ENCODE peak calls at places on chromosomes 6 and 20, in six cellular contexts. One of them, this sample, is unnamed.
A peak's percentile ranks its signal among the peaks of the same experiment; 100 is the strongest.

GRCh38 chr6:166379800-166380199 is 2.9 kb downstream of the MPC1 start:
- DNase-seq in breast epithelium: no peak
- DNase-seq in heart left ventricle: no peak
- DNase-seq in upper lobe of left lung: no peak
- DNase-seq in spleen: no peak
- DNase-seq in gastrocnemius medialis: peak; percentile 35
- DNase-seq in this sample: no peak

GRCh38 chr6:152277826-152278247 is 359.3 kb downstream of the SYNE1 start:
- DNase-seq in breast epithelium: no peak
- DNase-seq in heart left ventricle: no peak
- DNase-seq in upper lobe of left lung: no peak
- DNase-seq in spleen: no peak
- DNase-seq in gastrocnemius medialis: peak; percentile 84
- DNase-seq in this sample: no peak

GRCh38 chr6:118923035-118923434 is 11.9 kb downstream of the MCM9 start:
- DNase-seq in breast epithelium: no peak
- DNase-seq in heart left ventricle: no peak
- DNase-seq in upper lobe of left lung: no peak
- DNase-seq in spleen: no peak
- DNase-seq in gastrocnemius medialis: no peak
- DNase-seq in this sample: no peak

GRCh38 chr6:42984001-42984923 is at the start of gene PPP2R5D:
- DNase-seq in breast epithelium: peak; percentile 98
- DNase-seq in heart left ventricle: peak; percentile 97
- DNase-seq in upper lobe of left lung: peak; percentile 96
- DNase-seq in spleen: peak; percentile 97
- DNase-seq in gastrocnemius medialis: peak; percentile 99
- DNase-seq in this sample: peak; percentile 98

GRCh38 chr6:150144294-150144868 is 1.5 kb downstream of the PPP1R14C start:
- DNase-seq in breast epithelium: no peak
- DNase-seq in heart left ventricle: no peak
- DNase-seq in upper lobe of left lung: no peak
- DNase-seq in spleen: no peak
- DNase-seq in gastrocnemius medialis: no peak
- DNase-seq in this sample: no peak

GRCh38 chr6:127641905-127642304 is 64.9 kb downstream of the C6orf58 start:
- DNase-seq in breast epithelium: no peak
- DNase-seq in heart left ventricle: no peak
- DNase-seq in upper lobe of left lung: no peak
- DNase-seq in spleen: no peak
- DNase-seq in gastrocnemius medialis: no peak
- DNase-seq in this sample: no peak

GRCh38 chr6:157982580-157983438 is 1.1 kb downstream of the SYNJ2 start:
- DNase-seq in breast epithelium: peak; percentile 46
- DNase-seq in heart left ventricle: no peak
- DNase-seq in upper lobe of left lung: no peak
- DNase-seq in spleen: peak; percentile 38
- DNase-seq in gastrocnemius medialis: no peak
- DNase-seq in this sample: no peak

GRCh38 chr6:28530777-28531176 is 5.1 kb downstream of the GPX5 start:
- DNase-seq in breast epithelium: no peak
- DNase-seq in heart left ventricle: no peak
- DNase-seq in upper lobe of left lung: no peak
- DNase-seq in spleen: no peak
- DNase-seq in gastrocnemius medialis: no peak
- DNase-seq in this sample: no peak

GRCh38 chr6:106334646-106335448 is 9.3 kb upstream of the ATG5 start:
- DNase-seq in breast epithelium: no peak
- DNase-seq in heart left ventricle: no peak
- DNase-seq in upper lobe of left lung: no peak
- DNase-seq in spleen: peak; percentile 81
- DNase-seq in gastrocnemius medialis: peak; percentile 14
- DNase-seq in this sample: peak; percentile 45

GRCh38 chr6:97177905-97178304 is 105.1 kb downstream of the MMS22L start:
- DNase-seq in breast epithelium: no peak
- DNase-seq in heart left ventricle: no peak
- DNase-seq in upper lobe of left lung: no peak
- DNase-seq in spleen: no peak
- DNase-seq in gastrocnemius medialis: no peak
- DNase-seq in this sample: no peak

GRCh38 chr20:46139908-46140482 is 21.9 kb downstream of the CD40 start:
- DNase-seq in breast epithelium: no peak
- DNase-seq in heart left ventricle: no peak
- DNase-seq in upper lobe of left lung: no peak
- DNase-seq in spleen: no peak
- DNase-seq in gastrocnemius medialis: no peak
- DNase-seq in this sample: no peak

GRCh38 chr6:128461517-128461916 is 58.9 kb downstream of the PTPRK start:
- DNase-seq in breast epithelium: no peak
- DNase-seq in heart left ventricle: no peak
- DNase-seq in upper lobe of left lung: no peak
- DNase-seq in spleen: no peak
- DNase-seq in gastrocnemius medialis: no peak
- DNase-seq in this sample: no peak

GRCh38 chr20:46582648-46583047 is 32.2 kb upstream of the OCSTAMP start:
- DNase-seq in breast epithelium: no peak
- DNase-seq in heart left ventricle: no peak
- DNase-seq in upper lobe of left lung: no peak
- DNase-seq in spleen: no peak
- DNase-seq in gastrocnemius medialis: no peak
- DNase-seq in this sample: no peak

GRCh38 chr6:36851149-36851614 is 11.9 kb upstream of the CPNE5 start:
- DNase-seq in breast epithelium: no peak
- DNase-seq in heart left ventricle: peak; percentile 68
- DNase-seq in upper lobe of left lung: no peak
- DNase-seq in spleen: no peak
- DNase-seq in gastrocnemius medialis: peak; percentile 54
- DNase-seq in this sample: peak; percentile 85

GRCh38 chr6:50520325-50520724 is 193.0 kb upstream of the TFAP2D start:
- DNase-seq in breast epithelium: no peak
- DNase-seq in heart left ventricle: no peak
- DNase-seq in upper lobe of left lung: no peak
- DNase-seq in spleen: no peak
- DNase-seq in gastrocnemius medialis: no peak
- DNase-seq in this sample: no peak

GRCh38 chr6:1485678-1486077 is 96.3 kb downstream of the FOXF2 start:
- DNase-seq in breast epithelium: no peak
- DNase-seq in heart left ventricle: no peak
- DNase-seq in upper lobe of left lung: no peak
- DNase-seq in spleen: no peak
- DNase-seq in gastrocnemius medialis: no peak
- DNase-seq in this sample: no peak

GRCh38 chr20:62861732-62862336 is at the start of gene TCFL5:
- DNase-seq in breast epithelium: peak; percentile 92
- DNase-seq in heart left ventricle: peak; percentile 91
- DNase-seq in upper lobe of left lung: peak; percentile 99
- DNase-seq in spleen: peak; percentile 98
- DNase-seq in gastrocnemius medialis: peak; percentile 84
- DNase-seq in this sample: peak; percentile 98
- TF ChIP-seq POLR2A in breast epithelium: no peak
- TF ChIP-seq POLR2A in heart left ventricle: no peak
- TF ChIP-seq POLR2A in upper lobe of left lung: no peak
- TF ChIP-seq POLR2A in spleen: no peak
- TF ChIP-seq POLR2A in gastrocnemius medialis: no peak
- TF ChIP-seq POLR2A in this sample: no peak

DNA sequence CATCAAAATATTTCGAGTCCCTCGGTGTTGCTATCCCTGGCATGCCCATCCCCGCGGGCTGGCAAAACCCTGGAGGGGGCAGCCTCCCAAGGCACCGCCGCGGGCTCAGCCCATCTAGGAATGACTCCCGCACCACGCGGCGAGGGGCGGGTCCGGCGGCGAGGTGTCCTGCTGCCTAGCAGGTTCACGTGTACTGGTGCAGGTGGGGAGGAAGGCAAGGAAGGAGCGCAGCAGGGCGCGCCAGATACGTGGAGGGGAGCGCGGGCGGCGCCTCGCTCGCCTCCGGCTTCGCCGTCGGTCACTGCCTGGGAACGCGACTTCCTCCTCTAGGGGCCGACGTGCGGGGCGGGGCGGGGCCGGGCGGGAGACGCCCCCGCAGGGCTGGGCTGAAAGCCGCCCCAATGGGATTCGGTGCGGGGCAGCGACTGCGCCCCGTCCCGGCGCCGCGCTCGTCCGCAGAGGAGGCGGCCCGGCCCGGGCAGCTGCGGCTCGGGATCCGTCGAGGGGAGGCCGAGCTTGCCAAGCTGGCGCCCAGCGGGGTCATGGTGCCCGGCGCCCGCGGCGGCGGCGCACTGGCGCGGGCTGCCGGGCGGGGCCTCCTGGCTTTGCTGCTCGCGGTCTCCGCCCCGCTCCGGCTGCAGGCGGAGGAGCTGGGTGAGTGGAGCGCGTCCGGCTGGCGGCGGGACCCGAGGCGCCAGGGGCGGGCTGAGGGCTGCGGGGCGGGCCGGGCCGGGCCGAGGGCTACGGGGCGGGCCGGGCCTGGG is at the start of gene DCBLD1:
- DNase-seq in breast epithelium: peak; percentile 55
- DNase-seq in heart left ventricle: peak; percentile 80
- DNase-seq in upper lobe of left lung: peak; percentile 96
- DNase-seq in spleen: peak; percentile 94
- DNase-seq in gastrocnemius medialis: peak; percentile 61
- DNase-seq in this sample: peak; percentile 70
- TF ChIP-seq POLR2A in breast epithelium: no peak
- TF ChIP-seq POLR2A in heart left ventricle: no peak
- TF ChIP-seq POLR2A in upper lobe of left lung: peak; percentile 80
- TF ChIP-seq POLR2A in spleen: no peak
- TF ChIP-seq POLR2A in gastrocnemius medialis: peak; percentile 75
- TF ChIP-seq POLR2A in this sample: no peak

DNA sequence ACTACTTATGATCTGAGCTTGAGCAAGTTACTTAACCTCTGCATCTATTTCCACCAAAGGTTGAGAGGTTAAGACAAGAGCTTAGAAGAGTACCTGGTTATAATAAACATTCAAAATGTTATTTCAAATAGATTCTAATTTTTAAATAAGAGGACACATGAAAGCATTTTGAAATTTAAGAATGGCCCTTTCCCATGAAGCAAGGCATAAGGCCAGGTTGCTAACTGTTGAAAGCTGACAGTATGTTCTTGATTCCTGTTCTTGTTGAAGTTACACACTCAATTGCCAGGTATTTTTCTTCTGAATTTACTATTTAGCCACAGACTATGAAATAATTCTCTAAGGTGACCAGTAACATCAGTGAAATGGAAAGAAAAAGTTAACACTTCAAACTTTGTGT is 14.5 kb downstream of the C6orf62 start:
- DNase-seq in breast epithelium: no peak
- DNase-seq in heart left ventricle: no peak
- DNase-seq in upper lobe of left lung: no peak
- DNase-seq in spleen: no peak
- DNase-seq in gastrocnemius medialis: no peak
- DNase-seq in this sample: no peak
- TF ChIP-seq POLR2A in breast epithelium: no peak
- TF ChIP-seq POLR2A in heart left ventricle: no peak
- TF ChIP-seq POLR2A in upper lobe of left lung: no peak
- TF ChIP-seq POLR2A in spleen: no peak
- TF ChIP-seq POLR2A in gastrocnemius medialis: no peak
- TF ChIP-seq POLR2A in this sample: no peak

GRCh38 chr6:14814016-14814415 is 431.9 kb upstream of the JARID2 start:
- DNase-seq in breast epithelium: no peak
- DNase-seq in heart left ventricle: no peak
- DNase-seq in upper lobe of left lung: no peak
- DNase-seq in spleen: no peak
- DNase-seq in gastrocnemius medialis: no peak
- DNase-seq in this sample: no peak
- TF ChIP-seq POLR2A in breast epithelium: no peak
- TF ChIP-seq POLR2A in heart left ventricle: no peak
- TF ChIP-seq POLR2A in upper lobe of left lung: no peak
- TF ChIP-seq POLR2A in spleen: no peak
- TF ChIP-seq POLR2A in gastrocnemius medialis: no peak
- TF ChIP-seq POLR2A in this sample: no peak

GRCh38 chr6:125957391-125957693 is 772 bp downstream of the HINT3 start:
- DNase-seq in breast epithelium: no peak
- DNase-seq in heart left ventricle: no peak
- DNase-seq in upper lobe of left lung: no peak
- DNase-seq in spleen: no peak
- DNase-seq in gastrocnemius medialis: no peak
- DNase-seq in this sample: no peak

GRCh38 chr6:125953502-125953875 is 3.1 kb upstream of the HINT3 start:
- DNase-seq in breast epithelium: no peak
- DNase-seq in heart left ventricle: no peak
- DNase-seq in upper lobe of left lung: peak; percentile 74
- DNase-seq in spleen: peak; percentile 72
- DNase-seq in gastrocnemius medialis: no peak
- DNase-seq in this sample: no peak

GRCh38 chr6:125957845-125958244 is 1.3 kb downstream of the HINT3 start:
- DNase-seq in breast epithelium: no peak
- DNase-seq in heart left ventricle: no peak
- DNase-seq in upper lobe of left lung: no peak
- DNase-seq in spleen: no peak
- DNase-seq in gastrocnemius medialis: no peak
- DNase-seq in this sample: peak; percentile 44

GRCh38 chr6:125954735-125955410 is 1.7 kb upstream of the HINT3 start:
- DNase-seq in breast epithelium: no peak
- DNase-seq in heart left ventricle: no peak
- DNase-seq in upper lobe of left lung: no peak
- DNase-seq in spleen: no peak
- DNase-seq in gastrocnemius medialis: no peak
- DNase-seq in this sample: peak; percentile 36

GRCh38 chr6:125956506-125957390 is at the start of gene HINT3:
- DNase-seq in breast epithelium: peak; percentile 96
- DNase-seq in heart left ventricle: peak; percentile 98
- DNase-seq in upper lobe of left lung: peak; percentile 98
- DNase-seq in spleen: peak; percentile 100
- DNase-seq in gastrocnemius medialis: peak; percentile 94
- DNase-seq in this sample: peak; percentile 99
- TF ChIP-seq POLR2A in breast epithelium: peak; percentile 48
- TF ChIP-seq POLR2A in heart left ventricle: no peak
- TF ChIP-seq POLR2A in upper lobe of left lung: peak; percentile 77
- TF ChIP-seq POLR2A in spleen: no peak
- TF ChIP-seq POLR2A in gastrocnemius medialis: peak; percentile 62
- TF ChIP-seq POLR2A in this sample: peak; percentile 85

This sample was measured in erythroblast.